ENCODE peak calls at places on chromosome 5, in four cellular contexts. L is RWPE2, J is GM23338, N is AG09309. F is an unnamed sample.

GRCh38 chr5:6785161-6785860 is 72.1 kb downstream of the TENT4A start:
- DNase-seq in J (no peak), L (no peak), N (no peak), F (no peak)

GRCh38 chr5:173010021-173010420 is 26.4 kb downstream of the ATP6V0E1 start:
- DNase-seq in L (no peak), J (no peak), N (no peak), F (no peak)

GRCh38 chr5:151758141-151758429 is 346 bp downstream of the ATOX1 start:
- DNase-seq in N (no peak), L (no peak), J (no peak), F (no peak)

GRCh38 chr5:11126844-11127243 is 365.8 kb upstream of the DAP start:
- DNase-seq in J (no peak), N (no peak), L (no peak), F (no peak)

GRCh38 chr5:99694884-99695283 is 766.1 kb upstream of the CHD1 start:
- DNase-seq in L (no peak), J (no peak), N (no peak), F (no peak)

GRCh38 chr5:158471179-158471924 is 612.4 kb upstream of the CLINT1 start:
- DNase-seq in J (no peak), N (no peak), L (no peak), F (no peak)

GRCh38 chr5:78621269-78621871 is 27.2 kb downstream of the LHFPL2 start:
- DNase-seq in N (no peak), J (no peak), L (no peak), F (no peak)

GRCh38 chr5:61333351-61334223 is 1.5 kb downstream of the ZSWIM6 start:
- DNase-seq in J (peak; percentile 48), N (no peak), L (no peak), F (no peak)

GRCh38 chr5:5490774-5491347 is 68.4 kb downstream of the ICE1 start:
- DNase-seq in N (no peak), J (no peak), L (no peak), F (no peak)

GRCh38 chr5:143231973-143232812 is 171.3 kb downstream of the NR3C1 start:
- DNase-seq in J (no peak), N (no peak), L (no peak), F (no peak)

GRCh38 chr5:136998864-136999263 is 500.3 kb downstream of the SPOCK1 start:
- DNase-seq in J (no peak), L (no peak), N (no peak), F (no peak)

GRCh38 chr5:79990205-79990597 is 861 bp downstream of the MTX3 start:
- DNase-seq in J (no peak), N (no peak), L (no peak), F (no peak)
- H3K4me3 ChIP-seq in J (peak overlapping the region; percentile 91), N (peak overlapping the region; percentile 89), L (peak overlapping the region; percentile 92), F (peak overlapping the region; percentile 90)

DNA sequence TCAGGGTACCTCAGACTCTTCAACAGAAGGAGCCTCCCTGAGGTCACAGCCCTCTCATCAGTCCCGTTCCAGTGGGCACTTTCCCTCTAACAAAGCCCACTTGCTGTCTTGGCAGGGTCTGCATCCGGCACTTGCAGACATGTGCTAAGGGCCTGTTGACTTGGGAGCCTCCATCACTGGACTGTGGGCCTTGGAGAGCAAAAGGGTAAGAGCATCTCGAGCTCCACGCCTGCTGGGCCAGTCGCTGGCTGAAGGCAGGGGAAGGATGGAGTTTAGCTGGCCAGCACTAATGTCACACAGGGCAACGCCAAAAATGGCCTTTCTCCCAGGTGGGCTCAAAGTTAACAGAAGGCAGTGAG is 2.2 kb upstream of the NSD1 start:
- DNase-seq in J (no peak), L (peak; percentile 58), N (no peak), F (no peak)
- H3K4me3 ChIP-seq in J (peak overlapping the region; percentile 88), L (no peak overlapping the region), N (no peak overlapping the region), F (no peak overlapping the region)

GRCh38 chr5:19853616-19854240 is 134.3 kb downstream of the CDH18 start:
- DNase-seq in J (no peak), N (peak; percentile 79), L (no peak), F (peak; percentile 26)
- H3K4me3 ChIP-seq in J (no peak overlapping the region), N (no peak overlapping the region), L (no peak overlapping the region), F (no peak overlapping the region)

GRCh38 chr5:170387775-170388174 is 1.4 kb downstream of the KCNMB1 start:
- DNase-seq in J (no peak), L (no peak), N (no peak), F (no peak)

GRCh38 chr5:170388240-170388639 is 927 bp downstream of the KCNMB1 start:
- DNase-seq in J (no peak), L (no peak), N (no peak), F (no peak)

GRCh38 chr5:170390472-170390871 is 1.3 kb upstream of the KCNMB1 start:
- DNase-seq in N (no peak), L (no peak), J (no peak), F (no peak)

GRCh38 chr5:170388818-170389217 is 349 bp downstream of the KCNMB1 start:
- DNase-seq in L (no peak), N (no peak), J (no peak), F (no peak)

DNA sequence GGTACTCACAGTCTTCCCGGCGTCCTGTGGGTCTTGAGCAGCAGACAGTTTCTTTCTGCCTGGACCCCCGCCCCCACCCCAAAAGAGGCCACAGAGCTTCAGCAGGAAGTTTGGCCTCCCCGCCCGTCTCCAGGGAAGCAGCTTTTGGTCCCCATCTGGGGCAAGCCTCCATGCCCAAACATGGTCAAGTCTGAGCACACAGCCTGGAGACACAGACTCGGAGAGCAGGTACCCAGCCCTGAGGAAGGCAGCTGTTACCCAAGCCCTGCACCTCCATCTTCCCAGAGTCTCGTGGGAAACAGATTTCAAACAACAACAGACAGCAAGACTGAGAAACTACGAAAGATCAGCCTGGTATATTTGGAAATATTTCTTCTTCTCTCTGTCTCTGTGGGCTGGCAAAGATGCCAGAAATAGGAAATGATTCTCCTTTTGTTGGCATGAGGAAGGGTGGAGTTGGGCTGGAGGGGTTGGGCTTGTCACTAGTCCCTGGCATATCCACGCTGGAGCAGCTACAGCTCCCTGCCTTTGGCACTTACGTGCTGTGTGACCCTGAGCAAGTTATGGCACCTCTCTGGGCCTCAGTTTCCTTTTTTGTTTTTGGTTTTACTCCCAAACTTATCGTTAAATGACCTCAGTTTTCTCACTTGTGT is at the start of gene KCNMB1:
- DNase-seq in L (no peak), J (peak; percentile 41), N (no peak), F (no peak)
- H3K4me3 ChIP-seq in L (no peak within 1 kb of the TSS), J (no peak within 1 kb of the TSS), N (no peak within 1 kb of the TSS), F (no peak within 1 kb of the TSS)

F was measured in retinal pigment epithelial cell.